ENCODE peak calls at places on chromosomes 12 and 14, in nine cellular contexts. A, K, X, E, V, G, L, H and J are unnamed samples.
A peak's percentile ranks its signal among the peaks of the same experiment; 100 is the strongest.

GRCh38 chr12:46349253-46349652 is 23.3 kb downstream of the SLC38A2 start:
- DNase-seq in K (no peak), H (no peak), A (no peak), E (no peak), V (no peak), X (no peak), G (no peak), L (no peak), J (peak; percentile 4)

GRCh38 chr12:25950329-25951115 is 8.0 kb upstream of the RASSF8 start:
- DNase-seq in A (no peak), X (peak; percentile 70), H (no peak), K (peak; percentile 73), V (no peak), E (no peak), L (no peak), G (no peak), J (no peak)

GRCh38 chr14:50758279-50758678 is 72.7 kb downstream of the NIN start:
- DNase-seq in G (no peak), E (no peak), H (no peak), K (no peak), L (no peak), X (no peak), A (no peak), V (no peak), J (no peak)

GRCh38 chr12:113422030-113422900 is at the start of gene SDSL:
- DNase-seq in V (peak; percentile 83), X (peak; percentile 83), L (peak; percentile 88), K (peak; percentile 91), E (peak; percentile 69), G (peak; percentile 84), H (peak; percentile 82), A (peak; percentile 64), J (peak; percentile 71)

GRCh38 chr14:37903561-37904191 is 304.0 kb upstream of the SSTR1 start:
- DNase-seq in K (peak; percentile 23), H (peak; percentile 70), V (no peak), X (peak; percentile 71), G (no peak), A (peak; percentile 68), E (peak; percentile 23), L (peak; percentile 75), J (peak; percentile 63)

GRCh38 chr14:52012635-52013034 is 23.3 kb downstream of the RTRAF start:
- DNase-seq in X (peak; percentile 88), G (no peak), V (no peak), A (no peak), L (peak; percentile 79), E (peak; percentile 48), K (no peak), H (peak; percentile 80), J (peak; percentile 51)

GRCh38 chr14:73814158-73814557 is 37.5 kb upstream of the PTGR2 start:
- DNase-seq in V (no peak), E (no peak), G (no peak), H (no peak), L (no peak), K (no peak), X (no peak), A (no peak), J (no peak)

GRCh38 chr14:66638688-66639087 is 130.7 kb downstream of the GPHN start:
- DNase-seq in X (peak; percentile 72), H (peak; percentile 55), G (no peak), L (peak; percentile 12), K (peak; percentile 52), V (no peak), E (no peak), A (no peak), J (peak; percentile 14)

GRCh38 chr12:52361553-52361952 is 5.7 kb downstream of the KRT85 start:
- DNase-seq in K (no peak), L (no peak), V (no peak), X (no peak), H (no peak), E (no peak), A (no peak), G (peak; percentile 18), J (no peak)

GRCh38 chr12:52363111-52363679 is 4.1 kb downstream of the KRT85 start:
- DNase-seq in L (no peak), A (no peak), G (no peak), X (no peak), K (no peak), V (no peak), H (no peak), E (no peak), J (no peak)

GRCh38 chr12:52360663-52361271 is 6.5 kb downstream of the KRT85 start:
- DNase-seq in L (no peak), V (no peak), H (no peak), G (peak; percentile 61), A (no peak), X (no peak), E (peak; percentile 41), K (no peak), J (no peak)

GRCh38 chr12:52364061-52364460 is 3.2 kb downstream of the KRT85 start:
- DNase-seq in E (no peak), K (no peak), H (no peak), A (no peak), G (no peak), L (no peak), X (no peak), V (no peak), J (no peak)

GRCh38 chr12:52362118-52362726 is 5.1 kb downstream of the KRT85 start:
- DNase-seq in G (no peak), K (no peak), E (no peak), V (no peak), X (no peak), H (no peak), L (no peak), A (no peak), J (no peak)
- TF ChIP-seq CTCF in G (no peak), K (peak; percentile 3), E (no peak), V (no peak), X (peak; percentile 32), H (peak; percentile 29), L (no peak), A (peak; percentile 48), J (no peak)

GRCh38 chr14:77543240-77543551 is 44.6 kb upstream of the ISM2 start:
- DNase-seq in X (no peak), E (no peak), H (no peak), K (no peak), A (no peak), L (no peak), V (no peak), G (no peak), J (no peak)

GRCh38 chr14:77544571-77544970 is 46.0 kb upstream of the ISM2 start:
- DNase-seq in L (no peak), X (no peak), K (no peak), E (no peak), A (no peak), G (no peak), V (no peak), H (peak; percentile 8), J (no peak)

GRCh38 chr14:77541905-77542304 is 43.3 kb upstream of the ISM2 start:
- DNase-seq in V (no peak), E (no peak), H (no peak), L (no peak), G (no peak), A (no peak), X (no peak), K (no peak), J (no peak)

GRCh38 chr14:77543637-77544334 is 45.2 kb upstream of the ISM2 start:
- DNase-seq in X (peak; percentile 21), V (no peak), H (peak; percentile 36), A (no peak), E (no peak), G (no peak), L (no peak), K (no peak), J (peak; percentile 43)

DNA sequence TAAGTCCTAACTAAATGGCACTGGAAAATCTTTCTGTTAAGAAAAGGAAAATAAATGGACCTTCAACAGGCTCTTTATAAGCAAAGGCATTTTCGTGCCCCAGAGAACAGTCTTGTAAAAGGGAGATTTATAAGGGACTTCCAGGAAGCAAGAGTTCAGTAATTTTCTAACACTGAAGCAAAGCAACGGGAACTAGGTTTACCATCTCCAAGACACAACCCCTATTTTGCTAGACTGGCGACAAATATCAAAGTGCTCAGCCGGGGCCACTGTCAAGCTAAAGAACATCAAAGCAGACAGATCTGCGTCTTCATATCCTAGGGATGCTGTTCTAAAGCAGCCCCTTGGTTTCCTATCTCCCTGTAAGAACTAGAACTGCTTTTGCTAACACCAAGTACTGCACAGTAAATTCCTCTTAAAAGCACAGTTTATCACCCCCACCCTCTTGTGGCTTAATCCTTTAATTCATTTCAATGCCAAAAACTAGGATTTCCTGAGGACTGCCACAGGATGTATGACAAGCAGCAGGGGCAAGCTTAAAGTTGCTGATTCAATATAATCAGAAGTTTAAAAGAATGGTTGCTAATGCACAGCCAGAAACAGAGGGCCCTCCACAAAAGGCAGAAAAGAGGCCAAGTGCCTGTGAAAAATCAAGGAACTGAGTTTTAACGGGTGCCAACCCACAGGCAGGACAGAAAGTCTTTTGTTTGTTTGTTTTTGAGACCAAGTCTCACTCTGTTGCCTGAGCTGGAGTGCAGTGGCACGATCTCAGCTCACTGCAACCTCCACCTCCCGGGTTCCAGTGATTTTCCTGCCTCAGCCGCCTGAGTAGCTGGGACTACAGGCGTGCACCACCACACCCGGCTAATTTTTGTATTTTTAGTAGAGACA is 44.0 kb upstream of the ISM2 start:
- DNase-seq in L (peak; percentile 19), H (peak; percentile 51), V (no peak), X (peak; percentile 12), E (no peak), G (no peak), A (peak; percentile 6), K (no peak), J (no peak)
- H3K4me3 ChIP-seq in L (no peak overlapping the region), H (no peak overlapping the region), V (no peak overlapping the region), X (no peak overlapping the region), E (no peak overlapping the region), G (no peak overlapping the region), A (no peak overlapping the region), K (no peak overlapping the region), J (no peak overlapping the region)

GRCh38 chr12:129195081-129195480 is 341.8 kb downstream of the GLT1D1 start:
- DNase-seq in L (no peak), E (no peak), G (no peak), H (no peak), K (no peak), A (no peak), X (no peak), V (no peak), J (no peak)

GRCh38 chr12:129196927-129197326 is 343.6 kb downstream of the GLT1D1 start:
- DNase-seq in G (no peak), A (no peak), V (no peak), E (no peak), K (no peak), X (no peak), H (no peak), L (no peak), J (no peak)

GRCh38 chr12:129190827-129191226 is 337.5 kb downstream of the GLT1D1 start:
- DNase-seq in H (no peak), E (no peak), V (no peak), G (no peak), X (no peak), K (no peak), A (peak; percentile 48), L (no peak), J (no peak)

GRCh38 chr12:129193263-129193871 is 340.1 kb downstream of the GLT1D1 start:
- DNase-seq in L (no peak), G (no peak), H (no peak), X (peak; percentile 5), V (peak; percentile 48), K (no peak), E (peak; percentile 24), A (peak; percentile 37), J (no peak)
- TF ChIP-seq CTCF in L (peak; percentile 33), G (no peak), H (peak; percentile 52), X (peak; percentile 59), V (peak; percentile 58), K (peak; percentile 51), E (peak; percentile 43), A (peak; percentile 92), J (peak; percentile 45)

GRCh38 chr12:103839103-103839502 is 1.9 kb downstream of the NT5DC3 start:
- DNase-seq in L (peak; percentile 58), G (no peak), K (no peak), A (no peak), H (no peak), V (no peak), X (no peak), E (peak; percentile 31), J (no peak)
- H3K4me3 ChIP-seq in L (peak overlapping the region; percentile 6), G (peak overlapping the region; percentile 95), K (peak overlapping the region; percentile 87), A (no peak overlapping the region), H (no peak overlapping the region), V (no peak overlapping the region), X (no peak overlapping the region), E (peak overlapping the region; percentile 78), J (no peak overlapping the region)